ENCODE peak calls at places on chromosome 3, in six cellular contexts. R is A549, E is upper lobe of left lung, B is transverse colon, J is suprapubic skin, I is ovary. Z is an unnamed sample.

GRCh38 chr3:4835616-4836043 is 143.6 kb upstream of the BHLHE40 start:
- DNase-seq in E (no peak), R (no peak), I (no peak), J (no peak), B (no peak), Z (no peak)

GRCh38 chr3:171810278-171811058 is at the start of gene PLD1:
- DNase-seq in B (peak; percentile 89), E (peak; percentile 91), R (peak; percentile 83), I (peak; percentile 90), J (peak; percentile 92), Z (peak; percentile 59)

GRCh38 chr3:185688808-185689207 is 102.7 kb downstream of the SENP2 start:
- DNase-seq in B (no peak), R (peak; percentile 87), E (peak; percentile 56), J (no peak), I (no peak), Z (no peak)

GRCh38 chr3:134084230-134084950 is 54.7 kb upstream of the SLCO2A1 start:
- DNase-seq in J (no peak), R (no peak), I (no peak), E (no peak), B (no peak), Z (no peak)

GRCh38 chr3:24494616-24495333 is at the start of gene THRB:
- DNase-seq in J (peak; percentile 84), B (peak; percentile 77), R (peak; percentile 70), I (peak; percentile 18), E (peak; percentile 69), Z (peak; percentile 32)

GRCh38 chr3:8970971-8971589 is 7.8 kb upstream of the RAD18 start:
- DNase-seq in J (no peak), B (peak; percentile 73), R (peak; percentile 65), I (peak; percentile 48), E (peak; percentile 54), Z (peak; percentile 85)

GRCh38 chr3:72169561-72170472 is 384.9 kb upstream of the PROK2 start:
- DNase-seq in B (no peak), R (no peak), E (no peak), J (no peak), I (no peak), Z (no peak)

GRCh38 chr3:49183873-49184272 is 12.5 kb downstream of the KLHDC8B start:
- DNase-seq in J (no peak), I (no peak), B (no peak), R (no peak), E (no peak), Z (no peak)

GRCh38 chr3:45582407-45582806 is 12.1 kb upstream of the LIMD1 start:
- DNase-seq in R (no peak), J (no peak), E (no peak), B (no peak), I (no peak), Z (no peak)

GRCh38 chr3:141514382-141514781 is 27.6 kb downstream of the RASA2 start:
- DNase-seq in R (no peak), I (no peak), B (no peak), J (no peak), E (no peak), Z (no peak)

GRCh38 chr3:138082085-138082991 is 33.1 kb downstream of the DZIP1L start:
- DNase-seq in I (peak; percentile 21), E (no peak), B (no peak), J (no peak), R (peak; percentile 70), Z (no peak)

GRCh38 chr3:188687389-188687788 is 484.4 kb upstream of the TPRG1 start:
- DNase-seq in B (no peak), J (no peak), E (peak; percentile 59), I (no peak), R (peak; percentile 20), Z (no peak)

GRCh38 chr3:169354774-169355501 is 308.6 kb downstream of the MECOM start:
- DNase-seq in I (no peak), R (no peak), E (no peak), J (no peak), B (no peak), Z (no peak)

GRCh38 chr3:69033470-69033869 is 18.7 kb downstream of the TMF1 start:
- DNase-seq in E (no peak), I (no peak), B (no peak), R (no peak), J (no peak), Z (no peak)

GRCh38 chr3:151439652-151440125 is 21.2 kb downstream of the IGSF10 start:
- DNase-seq in B (no peak), J (no peak), R (peak; percentile 76), E (no peak), I (no peak), Z (no peak)

GRCh38 chr3:50189274-50189673 is 2.1 kb upstream of the GNAT1 start:
- DNase-seq in B (peak; percentile 75), E (peak; percentile 74), J (no peak), I (peak; percentile 59), R (peak; percentile 73), Z (peak; percentile 61)

GRCh38 chr3:20648294-20648693 is 462.3 kb upstream of the SGO1 start:
- DNase-seq in B (no peak), R (peak; percentile 1), J (no peak), I (no peak), E (no peak), Z (no peak)

GRCh38 chr3:184380210-184380626 is 364 bp downstream of the CHRD start:
- DNase-seq in J (no peak), R (no peak), E (peak; percentile 43), B (peak; percentile 65), I (peak; percentile 81), Z (no peak)

GRCh38 chr3:73530030-73530411 is 94.7 kb downstream of the PDZRN3 start:
- DNase-seq in B (no peak), E (no peak), I (no peak), R (no peak), J (no peak), Z (no peak)

GRCh38 chr3:46472736-46473135 is 8.0 kb upstream of the LTF start:
- DNase-seq in J (peak; percentile 59), I (no peak), B (no peak), E (no peak), R (no peak), Z (no peak)

GRCh38 chr3:88057650-88058321 is 1.0 kb downstream of the CGGBP1 start:
- DNase-seq in B (no peak), J (no peak), E (no peak), R (no peak), I (no peak), Z (no peak)

GRCh38 chr3:88058322-88058592 is 548 bp downstream of the CGGBP1 start:
- DNase-seq in R (no peak), I (no peak), J (no peak), E (no peak), B (no peak), Z (peak; percentile 22)

GRCh38 chr3:88061749-88062148 is 2.7 kb downstream of the ZNF654 start:
- DNase-seq in R (no peak), I (no peak), B (no peak), E (no peak), J (no peak), Z (no peak)

GRCh38 chr3:88058593-88059379 is at the start of the genes CGGBP1 and ZNF654:
- DNase-seq in R (peak; percentile 98), E (peak; percentile 97), I (peak; percentile 97), J (peak; percentile 99), B (peak; percentile 99), Z (peak; percentile 98)

GRCh38 chr3:88059380-88060160 is 515 bp downstream of the ZNF654 start:
- DNase-seq in I (no peak), R (no peak), B (peak; percentile 15), J (no peak), E (peak; percentile 39), Z (no peak)
- H3K27ac ChIP-seq in I (peak overlapping the region; percentile 80), R (peak overlapping the region; percentile 84), B (peak overlapping the region; percentile 96), J (peak overlapping the region; percentile 92), E (peak overlapping the region; percentile 94), Z (peak overlapping the region; percentile 99)

GRCh38 chr3:126998728-126999127 is 15.8 kb downstream of the PLXNA1 start:
- DNase-seq in I (no peak), B (peak; percentile 44), R (no peak), E (no peak), J (no peak), Z (no peak)
- TF ChIP-seq EP300 in I (no peak), B (no peak), R (no peak), E (no peak), J (no peak), Z (no peak)

GRCh38 chr3:16142350-16143050 is 32.0 kb upstream of the GALNT15 start:
- DNase-seq in B (no peak), I (no peak), J (no peak), R (no peak), E (no peak), Z (no peak)
- H3K4me1 ChIP-seq in B (no peaks in the 10 kb centered on the region), I (peaks cover 16% of the 10 kb centered on the region), J (peaks cover 13% of the 10 kb centered on the region), R (peaks cover 39% of the 10 kb centered on the region), E (no peaks in the 10 kb centered on the region), Z (peaks cover 19% of the 10 kb centered on the region)

GRCh38 chr3:157066335-157067071 is 93.4 kb downstream of the CCNL1 start:
- DNase-seq in B (no peak), E (no peak), I (peak; percentile 32), R (no peak), J (no peak), Z (no peak)

GRCh38 chr3:157065201-157065600 is 94.7 kb downstream of the CCNL1 start:
- DNase-seq in I (no peak), E (no peak), J (no peak), R (no peak), B (no peak), Z (no peak)

GRCh38 chr3:157061271-157061670 is 98.7 kb downstream of the CCNL1 start:
- DNase-seq in I (no peak), J (no peak), B (no peak), E (no peak), R (no peak), Z (no peak)

GRCh38 chr3:157064402-157064801 is 95.5 kb downstream of the CCNL1 start:
- DNase-seq in I (no peak), B (peak; percentile 23), E (peak; percentile 48), J (no peak), R (no peak), Z (no peak)

DNA sequence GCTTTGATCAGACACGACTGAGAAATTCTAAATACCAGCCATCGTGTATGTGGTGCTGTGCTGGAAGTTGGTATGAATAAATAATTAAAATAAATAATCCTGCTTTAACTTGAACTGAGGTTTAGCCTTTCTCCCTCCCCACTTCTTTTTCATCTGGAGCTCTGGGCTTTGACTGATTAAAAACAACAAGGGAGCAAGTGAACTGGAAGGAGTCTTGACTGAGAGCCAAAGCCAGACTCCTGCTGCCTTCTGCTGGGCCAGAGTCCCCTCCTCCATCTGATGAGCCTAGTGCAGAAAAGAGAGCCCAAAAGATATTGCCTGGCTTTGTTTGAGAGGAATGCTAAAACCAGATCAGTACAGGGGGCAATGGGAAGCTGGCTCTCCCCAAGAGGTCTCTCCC is 96.0 kb downstream of the CCNL1 start:
- DNase-seq in J (no peak), E (no peak), B (no peak), R (no peak), I (no peak), Z (no peak)
- H3K27ac ChIP-seq in J (no peak overlapping the region), E (peak overlapping the region; percentile 44), B (no peak overlapping the region), R (no peak overlapping the region), I (no peak overlapping the region), Z (no peak overlapping the region)

DNA sequence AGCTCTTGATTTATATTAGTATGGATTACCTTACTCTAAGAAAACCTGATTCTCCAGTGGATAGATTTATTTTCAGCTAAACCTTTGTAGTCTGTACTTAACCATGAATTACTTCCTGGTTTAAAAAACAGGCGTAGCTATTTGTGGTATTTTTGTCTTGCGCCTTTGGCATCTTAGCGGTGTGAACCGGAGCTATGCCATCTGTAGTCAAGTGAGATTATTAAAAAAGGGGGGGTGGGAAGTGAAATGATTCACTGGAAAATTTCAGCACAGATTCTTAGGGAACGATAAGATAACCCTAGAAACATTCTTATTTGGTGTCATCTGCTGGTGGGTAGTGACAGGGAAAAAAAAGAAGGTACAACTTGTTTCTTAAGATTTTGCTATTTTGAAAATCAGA is 44.2 kb downstream of the PSMD6 start:
- DNase-seq in E (peak; percentile 40), B (no peak), J (no peak), I (no peak), R (no peak), Z (no peak)
- TF ChIP-seq EP300 in E (no peak), B (no peak), J (no peak), I (no peak), R (no peak), Z (no peak)